ENCODE peak calls at places on chromosomes 5 and 9, in nine cellular contexts. D, C, Y, A, L, R, P, T and Z are unnamed samples.

GRCh38 chr9:19976226-19976625 is 187.4 kb upstream of the SLC24A2 start:
- DNase-seq in C (no peak), T (no peak), L (no peak), D (no peak), Y (no peak), A (no peak), P (no peak), R (no peak), Z (no peak)

GRCh38 chr5:36301858-36302603 is at the start of gene RANBP3L:
- DNase-seq in T (no peak), Y (peak), C (peak), A (no peak), D (no peak), R (peak), P (no peak), L (no peak), Z (no peak)

GRCh38 chr5:158119852-158120708 is 261.1 kb upstream of the CLINT1 start:
- DNase-seq in D (peak), L (no peak), C (no peak), Y (peak), P (no peak), A (no peak), R (peak), T (no peak), Z (no peak)

GRCh38 chr5:97094579-97095317 is 47.7 kb downstream of the LIX1 start:
- DNase-seq in D (no peak), A (no peak), P (no peak), T (no peak), Y (no peak), L (no peak), C (no peak), R (no peak), Z (no peak)

GRCh38 chr5:1007681-1008450 is 736 bp upstream of the NKD2 start:
- DNase-seq in A (no peak), Y (no peak), L (peak), R (no peak), D (no peak), C (peak), P (peak), T (peak), Z (no peak)

GRCh38 chr5:151675956-151676712 is 10.6 kb downstream of the SPARC start:
- DNase-seq in L (no peak), D (no peak), C (no peak), A (no peak), R (no peak), T (no peak), P (peak), Y (no peak), Z (no peak)

GRCh38 chr5:141208478-141208877 is at the start of gene PCDHB12:
- DNase-seq in C (no peak), Y (no peak), R (no peak), A (no peak), T (no peak), D (no peak), L (no peak), P (peak), Z (no peak)

GRCh38 chr5:51156838-51157237 is 226.4 kb upstream of the ISL1 start:
- DNase-seq in R (no peak), P (peak), C (no peak), Y (no peak), D (no peak), L (no peak), A (no peak), T (no peak), Z (no peak)

GRCh38 chr5:118224546-118224945 is 763.8 kb downstream of the DTWD2 start:
- DNase-seq in R (peak), Y (no peak), A (no peak), L (no peak), T (no peak), P (no peak), D (no peak), C (no peak), Z (no peak)

GRCh38 chr5:107538331-107539162 is 132.2 kb downstream of the EFNA5 start:
- DNase-seq in R (no peak), C (no peak), L (no peak), P (no peak), Y (peak), D (no peak), T (no peak), A (no peak), Z (no peak)

GRCh38 chr9:109745335-109746283 is 34.4 kb upstream of the PALM2AKAP2 start:
- DNase-seq in T (peak), D (no peak), A (no peak), L (no peak), Y (peak), R (peak), C (peak), P (peak), Z (no peak)

GRCh38 chr5:54090495-54091084 is 219.8 kb downstream of the ARL15 start:
- DNase-seq in Y (peak), T (no peak), P (no peak), L (no peak), A (no peak), C (no peak), R (peak), D (peak), Z (no peak)

GRCh38 chr5:180070726-180071417 is 687 bp downstream of the RNF130 start:
- DNase-seq in L (no peak), D (no peak), Y (peak), P (peak), A (no peak), T (no peak), C (peak), R (peak), Z (no peak)

GRCh38 chr5:159774476-159775031 is 141.7 kb upstream of the ADRA1B start:
- DNase-seq in R (no peak), C (no peak), Y (no peak), L (no peak), D (no peak), P (peak), T (no peak), A (no peak), Z (no peak)

GRCh38 chr5:159775890-159776289 is 140.4 kb upstream of the ADRA1B start:
- DNase-seq in D (no peak), T (no peak), Y (no peak), R (no peak), P (no peak), L (no peak), C (no peak), A (no peak), Z (no peak)

GRCh38 chr5:159780246-159780645 is 136.0 kb upstream of the ADRA1B start:
- DNase-seq in L (no peak), A (no peak), R (no peak), C (no peak), P (no peak), Y (no peak), D (no peak), T (no peak), Z (no peak)

GRCh38 chr5:159779481-159779880 is 136.8 kb upstream of the ADRA1B start:
- DNase-seq in A (no peak), C (no peak), T (no peak), Y (no peak), D (no peak), P (no peak), L (no peak), R (no peak), Z (no peak)

DNA sequence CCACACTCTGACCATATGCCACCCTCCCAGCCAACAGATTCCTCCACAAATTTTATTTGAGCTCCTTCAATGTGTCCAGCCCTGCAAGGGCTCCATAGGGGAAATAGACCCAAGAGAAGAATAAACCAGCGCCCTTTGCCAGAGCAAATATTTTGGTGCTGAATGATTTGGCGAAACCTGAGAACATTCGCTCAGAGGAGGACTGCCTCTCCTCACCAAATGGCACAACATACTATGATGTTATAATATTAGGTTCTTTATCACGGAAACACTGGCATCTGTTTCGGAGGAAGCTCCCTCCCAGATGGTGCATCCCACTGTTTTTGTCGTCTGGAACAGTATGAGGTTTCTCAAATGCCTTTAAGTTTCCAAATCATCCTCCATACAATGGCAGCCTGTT is 139.2 kb upstream of the ADRA1B start:
- DNase-seq in L (no peak), A (no peak), P (no peak), T (no peak), R (no peak), C (no peak), D (no peak), Y (no peak), Z (no peak)
- TF ChIP-seq CTCF in L (no peak), A (no peak), P (no peak), T (no peak), R (no peak), C (no peak), D (no peak), Y (no peak), Z (no peak)

DNA sequence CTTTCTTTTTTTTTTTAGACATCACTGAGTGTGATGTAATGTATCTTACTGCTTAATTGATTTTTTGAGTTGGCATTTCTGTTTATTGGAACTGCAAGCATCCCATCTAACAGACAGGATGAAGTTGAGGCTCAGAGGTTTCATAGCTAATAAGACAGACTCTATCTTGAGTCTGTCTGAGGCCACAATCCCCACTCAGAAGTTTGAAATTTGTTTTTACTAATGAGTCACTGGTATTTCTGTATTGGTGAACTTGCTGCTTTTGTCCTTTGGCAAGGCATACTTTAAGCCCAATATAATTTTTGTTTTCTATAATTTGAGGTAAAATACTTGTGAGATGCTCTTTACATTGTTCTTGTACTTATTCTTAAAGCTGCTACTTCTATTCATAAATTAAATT is 491.2 kb downstream of the PSAT1 start:
- DNase-seq in L (no peak), Y (no peak), C (no peak), T (no peak), A (no peak), P (no peak), R (peak), D (no peak), Z (no peak)
- H3K27ac ChIP-seq in L (no peak), Y (no peak), C (no peak), T (no peak), A (no peak), P (no peak), R (no peak), D (no peak), Z (no peak)

GRCh38 chr5:20601678-20602100 is 613.7 kb upstream of the CDH18 start:
- DNase-seq in P (peak), C (no peak), T (no peak), A (no peak), R (peak), L (no peak), D (no peak), Y (peak), Z (no peak)
- TF ChIP-seq CTCF in P (peak), C (no peak), T (no peak), A (no peak), R (no peak), L (no peak), D (no peak), Y (peak), Z (no peak)

GRCh38 chr5:132358760-132359159 is 10.8 kb upstream of the SLC22A5 start:
- DNase-seq in T (no peak), R (no peak), C (no peak), Y (no peak), L (no peak), A (no peak), D (no peak), P (no peak), Z (no peak)

GRCh38 chr5:132365213-132365612 is 4.3 kb upstream of the SLC22A5 start:
- DNase-seq in R (no peak), D (peak), L (no peak), C (no peak), P (no peak), T (no peak), A (no peak), Y (peak), Z (no peak)

GRCh38 chr5:132362086-132362485 is 7.4 kb upstream of the SLC22A5 start:
- DNase-seq in A (no peak), C (no peak), Y (no peak), D (no peak), T (no peak), P (no peak), L (no peak), R (no peak), Z (no peak)

GRCh38 chr5:132364319-132364718 is 5.2 kb upstream of the SLC22A5 start:
- DNase-seq in C (no peak), T (no peak), R (peak), A (no peak), Y (peak), D (peak), P (no peak), L (no peak), Z (no peak)

DNA sequence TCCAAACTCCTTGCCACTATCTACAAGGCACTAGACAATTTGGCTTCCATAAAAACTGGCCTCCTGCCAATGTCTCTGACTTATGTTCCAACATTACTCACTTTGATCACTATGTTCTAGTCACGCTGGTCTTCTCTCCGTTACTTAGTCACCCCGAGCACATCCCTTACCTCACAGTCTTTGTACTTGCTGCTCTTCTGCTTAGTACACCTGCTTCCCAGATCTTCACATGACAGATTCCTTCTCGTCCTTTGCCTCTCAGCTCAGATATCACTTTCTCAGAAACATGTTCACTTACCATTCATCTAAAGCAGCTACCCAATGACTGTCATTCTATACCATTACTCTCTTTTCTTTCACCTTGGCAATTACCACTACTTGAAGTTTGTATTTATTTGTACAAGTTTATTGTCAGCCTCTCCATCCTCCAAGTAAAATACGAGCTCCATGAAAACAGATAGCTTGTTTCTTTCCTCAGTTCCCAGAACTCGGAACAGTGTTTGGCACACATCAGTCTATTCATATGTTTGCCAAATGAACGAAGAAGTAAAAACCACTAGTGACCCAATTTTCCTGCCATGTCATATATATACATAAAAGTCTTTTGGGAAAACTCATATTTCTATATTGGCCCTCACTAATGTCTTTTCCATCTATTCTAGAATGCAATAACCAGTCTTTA is 5.9 kb upstream of the SLC22A5 start:
- DNase-seq in T (no peak), R (peak), A (no peak), L (no peak), C (no peak), P (no peak), Y (peak), D (peak), Z (no peak)
- H3K27ac ChIP-seq in T (peak), R (no peak), A (no peak), L (no peak), C (no peak), P (no peak), Y (no peak), D (peak), Z (no peak)

GRCh38 chr9:34647084-34647403 is 569 bp downstream of the GALT start:
- DNase-seq in L (no peak), R (no peak), D (no peak), A (no peak), T (no peak), P (no peak), Y (no peak), C (no peak), Z (no peak)
- TF ChIP-seq CTCF in L (no peak), R (no peak), D (no peak), A (no peak), T (no peak), P (no peak), Y (no peak), C (no peak), Z (no peak)

GRCh38 chr9:70496244-70496643 is 81.8 kb upstream of the KLF9 start:
- DNase-seq in P (no peak), Y (no peak), A (no peak), C (no peak), L (no peak), T (no peak), D (no peak), R (no peak), Z (no peak)
- H3K27ac ChIP-seq in P (no peak), Y (no peak), A (no peak), C (no peak), L (no peak), T (no peak), D (no peak), R (no peak), Z (no peak)

DNA sequence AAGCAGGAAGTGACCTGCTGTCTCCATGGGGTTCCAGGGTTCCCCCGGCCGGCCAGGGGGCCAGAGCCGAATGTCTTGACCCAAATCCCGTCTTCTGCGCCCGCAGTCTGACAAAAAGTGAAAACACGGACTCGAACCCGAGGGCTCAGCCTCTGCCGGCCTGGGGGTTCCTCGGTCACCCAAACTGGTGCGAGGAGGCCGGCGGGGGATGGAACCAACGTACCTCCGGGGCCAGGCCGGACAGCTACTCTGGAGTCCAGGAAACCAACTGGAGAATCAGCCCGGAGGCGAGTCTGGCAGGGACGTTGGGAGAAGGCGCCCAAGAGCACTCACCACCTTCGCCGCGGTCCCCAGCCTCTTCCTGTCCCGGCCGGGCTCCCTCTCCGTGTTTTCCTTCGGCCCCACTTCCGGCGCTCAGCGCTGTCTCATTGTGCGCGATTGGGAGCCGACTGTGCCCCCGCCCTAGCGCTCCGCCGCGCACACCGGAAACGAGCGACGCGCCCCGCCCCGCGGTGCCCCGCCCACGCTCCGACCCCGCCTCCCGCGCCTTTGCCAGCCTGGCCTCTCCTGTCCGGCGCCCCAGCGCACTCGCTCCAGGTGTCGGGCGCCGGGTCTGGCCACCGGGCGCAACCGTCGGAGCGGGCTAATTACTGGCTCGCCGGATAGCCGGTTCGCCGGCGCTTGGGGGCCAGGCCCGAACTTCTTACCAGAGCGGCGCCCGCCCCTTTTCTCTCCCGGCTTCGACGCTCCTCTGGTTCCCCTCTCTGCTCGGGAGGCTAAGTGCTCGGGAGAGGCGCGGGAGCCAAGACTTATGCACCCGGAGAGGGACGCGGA is at the start of gene TUT7:
- DNase-seq in D (no peak), L (peak), Y (peak), T (peak), C (peak), R (peak), P (peak), A (peak), Z (no peak)
- TF ChIP-seq CTCF in D (no peak), L (no peak), Y (no peak), T (no peak), C (no peak), R (no peak), P (no peak), A (no peak), Z (no peak)